ENCODE peak calls at places on chromosomes 13 and 19, in five cellular contexts. U, E, X, I and M are unnamed samples. For H3K27me3 and H3K4me1, the result is how much of the 10 kb centered on the place peaks cover.

GRCh38 chr13:98141938-98142426 is 912 bp upstream of the FARP1 start:
- DNase-seq in X (peak), I (peak), U (no peak), E (no peak), M (no peak)

GRCh38 chr19:48445256-48445605 is 552 bp upstream of the GRWD1 start:
- DNase-seq in E (peak), X (peak), I (no peak), U (peak), M (no peak)

GRCh38 chr13:48580185-48580803 is 47.4 kb upstream of the RCBTB2 start:
- DNase-seq in I (peak), X (peak), U (peak), E (peak), M (no peak)

GRCh38 chr19:7415163-7415856 is 66.6 kb downstream of the ARHGEF18 start:
- DNase-seq in I (no peak), E (no peak), X (peak), U (no peak), M (no peak)

GRCh38 chr19:58372311-58373133 is 8.3 kb downstream of the ZNF837 start:
- DNase-seq in I (no peak), E (no peak), U (no peak), X (peak), M (no peak)

GRCh38 chr13:76512676-76513277 is 373.4 kb downstream of the KCTD12 start:
- DNase-seq in X (no peak), E (no peak), I (no peak), U (no peak), M (no peak)

GRCh38 chr13:40639226-40639681 is 27.2 kb downstream of the FOXO1 start:
- DNase-seq in X (no peak), U (no peak), I (no peak), E (no peak), M (no peak)

GRCh38 chr13:36395280-36395679 is 37.0 kb upstream of the CCNA1 start:
- DNase-seq in I (no peak), E (peak), U (no peak), X (no peak), M (no peak)

GRCh38 chr19:55704494-55705245 is 29.6 kb downstream of the EPN1 start:
- DNase-seq in U (no peak), I (no peak), E (peak), X (no peak), M (no peak)

GRCh38 chr19:46840157-46840942 is 10.3 kb downstream of the AP2S1 start:
- DNase-seq in I (peak), X (peak), E (peak), U (peak), M (no peak)

GRCh38 chr13:51759240-51759639 is 44.7 kb downstream of the DHRS12 start:
- DNase-seq in X (no peak), U (no peak), I (no peak), E (no peak), M (no peak)

GRCh38 chr19:51727349-51727880 is 3.6 kb upstream of the HAS1 start:
- DNase-seq in I (no peak), X (no peak), E (no peak), U (no peak), M (no peak)

GRCh38 chr13:45333973-45334922 is 6.7 kb downstream of the TPT1 start:
- DNase-seq in U (no peak), X (peak), I (no peak), E (no peak), M (no peak)

GRCh38 chr19:38710928-38711725 is 33.1 kb downstream of the CAPN12 start:
- DNase-seq in I (no peak), X (no peak), E (no peak), U (no peak), M (no peak)

GRCh38 chr19:46839752-46840151 is 10.9 kb downstream of the AP2S1 start:
- DNase-seq in X (no peak), E (no peak), I (peak), U (no peak), M (no peak)

GRCh38 chr13:23755040-23755439 is 134.2 kb downstream of the MIPEP start:
- DNase-seq in U (no peak), I (no peak), E (no peak), X (no peak), M (no peak)

GRCh38 chr19:55146078-55146647 is 2.8 kb downstream of the TNNT1 start:
- DNase-seq in X (no peak), U (no peak), E (peak), I (no peak), M (no peak)

GRCh38 chr19:8370176-8371010 is 6.4 kb downstream of the ANGPTL4 start:
- DNase-seq in E (no peak), U (peak), X (no peak), I (no peak), M (no peak)

GRCh38 chr13:25181597-25181996 is 9.5 kb upstream of the AMER2 start:
- DNase-seq in U (no peak), I (no peak), X (no peak), E (no peak), M (no peak)

GRCh38 chr13:47933688-47934011 is 67.4 kb downstream of the SUCLA2 start:
- DNase-seq in U (no peak), E (no peak), I (no peak), X (no peak), M (no peak)

GRCh38 chr19:42386974-42387707 is 3.0 kb downstream of the CNFN start:
- DNase-seq in I (peak), X (peak), E (peak), U (peak), M (no peak)

GRCh38 chr19:55251296-55252081 is 7.3 kb downstream of the PPP6R1 start:
- DNase-seq in X (peak), U (no peak), I (no peak), E (no peak), M (no peak)

GRCh38 chr13:103878891-103879605 is 812.8 kb upstream of the SLC10A2 start:
- DNase-seq in I (no peak), E (no peak), U (no peak), X (no peak), M (no peak)

GRCh38 chr13:24618219-24618955 is 61.8 kb upstream of the ATP12A start:
- DNase-seq in E (no peak), U (no peak), I (peak), X (no peak), M (no peak)

GRCh38 chr13:77386046-77386445 is 59.2 kb upstream of the MYCBP2 start:
- DNase-seq in U (no peak), E (no peak), X (no peak), I (no peak), M (no peak)

GRCh38 chr13:35552172-35552844 is 75.8 kb upstream of the MAB21L1 start:
- DNase-seq in E (no peak), X (no peak), U (no peak), I (no peak), M (no peak)

GRCh38 chr19:15631817-15632216 is 8.9 kb upstream of the CYP4F3 start:
- DNase-seq in X (no peak), I (peak), U (no peak), E (peak), M (no peak)

GRCh38 chr13:97223711-97224461 is 1.8 kb downstream of the MBNL2 start:
- DNase-seq in E (peak), X (peak), U (peak), I (peak), M (no peak)

GRCh38 chr13:95288899-95289500 is 12.3 kb downstream of the ABCC4 start:
- DNase-seq in X (no peak), E (no peak), U (no peak), I (no peak), M (no peak)

GRCh38 chr13:113638173-113638746 is 19.7 kb downstream of the ATP4B start:
- DNase-seq in E (no peak), X (no peak), I (peak), U (no peak), M (no peak)

GRCh38 chr13:47858678-47859050 is 142.4 kb downstream of the SUCLA2 start:
- DNase-seq in U (no peak), E (no peak), I (no peak), X (no peak), M (no peak)

GRCh38 chr13:79679334-79679733 is 198.4 kb downstream of the NDFIP2 start:
- DNase-seq in E (peak), I (peak), X (peak), U (peak), M (no peak)

GRCh38 chr13:30042272-30042671 is 191.9 kb upstream of the UBL3 start:
- DNase-seq in X (no peak), I (no peak), E (no peak), U (no peak), M (no peak)

GRCh38 chr19:11342429-11342828 is 3.0 kb upstream of the RAB3D start:
- DNase-seq in X (no peak), U (no peak), I (no peak), E (no peak), M (no peak)

GRCh38 chr19:11338569-11339253 is 746 bp downstream of the RAB3D start:
- DNase-seq in U (no peak), X (peak), E (no peak), I (no peak), M (no peak)

GRCh38 chr19:11337080-11337479 is 2.4 kb downstream of the RAB3D start:
- DNase-seq in E (no peak), U (no peak), X (no peak), I (no peak), M (no peak)

GRCh38 chr19:11338164-11338563 is 1.3 kb downstream of the RAB3D start:
- DNase-seq in E (no peak), X (no peak), I (peak), U (no peak), M (no peak)

GRCh38 chr19:11339254-11340098 is at the start of gene RAB3D:
- DNase-seq in U (peak), X (peak), I (peak), E (peak), M (peak)
- TF ChIP-seq POLR2A in U (peak), X (peak), I (peak), E (peak), M (peak)

GRCh38 chr19:19209372-19209771 is 2.4 kb upstream of the NCAN start:
- DNase-seq in I (no peak), X (no peak), E (no peak), U (no peak), M (no peak)
- H3K27me3 ChIP-seq in I (under half), X (under half), E (under half), U (half or more), M (under half)

DNA sequence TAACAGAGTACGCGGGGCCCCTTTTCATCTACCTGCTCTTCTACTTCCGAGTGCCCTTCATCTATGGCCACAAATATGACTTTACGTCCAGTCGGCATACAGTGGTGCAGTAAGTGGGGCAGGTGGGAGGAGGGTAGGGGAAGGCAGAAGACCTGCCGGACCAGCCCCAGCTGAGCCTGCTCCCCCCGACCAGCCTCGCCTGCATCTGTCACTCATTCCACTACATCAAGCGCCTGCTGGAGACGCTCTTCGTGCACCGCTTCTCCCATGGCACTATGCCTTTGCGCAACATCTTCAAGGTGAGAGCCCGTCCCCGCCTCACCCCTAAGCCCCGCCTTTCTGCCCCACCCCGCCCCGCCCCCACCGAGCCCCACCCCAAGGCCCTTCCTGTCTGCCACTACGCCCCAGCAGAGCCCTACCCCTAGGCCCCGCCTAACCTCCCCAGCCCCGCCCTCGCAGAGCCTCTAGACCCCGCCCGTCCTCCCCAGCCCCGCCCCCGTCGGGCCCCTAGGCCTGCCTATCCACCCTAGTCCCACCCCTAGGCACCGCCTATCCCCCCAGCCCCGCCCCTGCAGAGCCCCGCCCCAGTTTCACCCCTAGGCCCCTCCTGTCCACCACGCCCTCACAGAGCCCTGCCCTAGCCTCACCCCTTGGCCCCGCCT is 7.7 kb downstream of the NDUFB7 start:
- DNase-seq in I (no peak), X (no peak), E (peak), U (no peak), M (no peak)
- H3K4me1 ChIP-seq in I (under half), X (under half), E (half or more), U (half or more), M (under half)

GRCh38 chr13:44329909-44330545 is 43.6 kb upstream of the SERP2 start:
- DNase-seq in U (no peak), X (no peak), I (no peak), E (no peak), M (no peak)

GRCh38 chr13:44333950-44334675 is 39.5 kb upstream of the SERP2 start:
- DNase-seq in I (no peak), E (no peak), U (no peak), X (no peak), M (no peak)

GRCh38 chr13:44334751-44335150 is 38.9 kb upstream of the SERP2 start:
- DNase-seq in E (peak), X (no peak), U (no peak), I (no peak), M (no peak)

GRCh38 chr13:44331912-44332840 is 41.4 kb upstream of the SERP2 start:
- DNase-seq in I (peak), E (peak), U (peak), X (peak), M (no peak)

DNA sequence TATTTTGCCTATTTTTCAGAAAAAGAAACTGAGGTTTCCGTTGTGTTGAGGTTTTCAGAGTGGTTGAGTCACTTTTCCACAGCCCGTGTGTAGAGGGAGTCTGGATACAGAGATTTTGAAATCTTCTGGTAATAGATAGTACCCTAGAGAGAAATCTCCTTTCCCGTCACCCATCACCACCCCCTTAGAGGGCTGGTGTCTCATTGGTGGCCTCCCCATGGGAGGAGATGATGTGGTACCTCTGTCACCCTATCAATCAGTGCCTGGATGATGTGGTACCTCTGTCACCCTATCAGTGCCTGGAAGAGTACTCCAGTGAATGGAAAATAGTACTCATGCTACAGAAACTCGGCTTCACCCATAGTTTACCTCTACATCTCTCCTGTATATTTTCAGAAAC is 42.2 kb upstream of the SERP2 start:
- DNase-seq in I (no peak), X (no peak), E (no peak), U (no peak), M (no peak)
- TF ChIP-seq POLR2A in I (no peak), X (no peak), E (no peak), U (no peak), M (no peak)

GRCh38 chr19:50719119-50719435 is 525 bp downstream of the SHANK1 start:
- DNase-seq in E (no peak), U (no peak), I (no peak), X (no peak), M (no peak)

GRCh38 chr19:50717026-50717723 is 2.4 kb downstream of the SHANK1 start:
- DNase-seq in U (no peak), I (no peak), E (no peak), X (no peak), M (no peak)

GRCh38 chr19:50717891-50718254 is 1.7 kb downstream of the SHANK1 start:
- DNase-seq in X (no peak), U (no peak), I (no peak), E (no peak), M (no peak)

GRCh38 chr19:50719566-50719965 is at the start of gene SHANK1:
- DNase-seq in I (no peak), E (peak), U (no peak), X (no peak), M (no peak)

GRCh38 chr19:50718255-50719118 is 1.1 kb downstream of the SHANK1 start:
- DNase-seq in U (no peak), E (no peak), I (no peak), X (peak), M (no peak)
- H3K27me3 ChIP-seq in U (half or more), E (under half), I (half or more), X (under half), M (half or more)